ENCODE peak calls at places on chromosomes 3 and 15, in six cellular contexts. J, Q, F, I, U and X are unnamed samples.
A peak's percentile ranks its signal among the peaks of the same experiment; 100 is the strongest.

GRCh38 chr3:71160800-71161546 is 422.6 kb downstream of the FOXP1 start:
- DNase-seq in F (no peak), J (no peak), I (no peak), U (no peak), Q (no peak), X (no peak)

GRCh38 chr15:98667521-98668179 is 19.3 kb downstream of the IGF1R start:
- DNase-seq in F (no peak), U (no peak), J (no peak), I (peak; percentile 55), Q (no peak), X (no peak)

GRCh38 chr15:65856821-65857455 is 12.4 kb upstream of the RAB11A start:
- DNase-seq in Q (peak; percentile 64), U (peak; percentile 81), F (peak; percentile 90), I (peak; percentile 83), J (peak; percentile 80), X (peak; percentile 83)

GRCh38 chr15:34726407-34727100 is 28.2 kb downstream of the GJD2 start:
- DNase-seq in I (no peak), J (no peak), Q (no peak), U (no peak), F (no peak), X (no peak)

GRCh38 chr15:100740105-100740504 is 137.7 kb downstream of the ASB7 start:
- DNase-seq in U (no peak), J (no peak), F (no peak), I (no peak), Q (no peak), X (no peak)

GRCh38 chr15:38878946-38879345 is 314.3 kb upstream of the RASGRP1 start:
- DNase-seq in Q (no peak), I (no peak), U (no peak), J (no peak), F (no peak), X (no peak)

GRCh38 chr3:170809021-170809974 is 60.7 kb downstream of the RPL22L1 start:
- DNase-seq in I (no peak), U (peak; percentile 21), F (no peak), Q (peak; percentile 30), J (no peak), X (no peak)

GRCh38 chr3:123740391-123740822 is 143.7 kb downstream of the MYLK start:
- DNase-seq in Q (no peak), I (no peak), J (no peak), F (no peak), U (no peak), X (no peak)

GRCh38 chr15:34039506-34040123 is 611 bp upstream of the AVEN start:
- DNase-seq in J (no peak), U (no peak), F (no peak), Q (no peak), I (no peak), X (no peak)

GRCh38 chr3:139574026-139574947 is 34.7 kb upstream of the RBP1 start:
- DNase-seq in I (no peak), Q (no peak), U (no peak), F (no peak), J (no peak), X (peak; percentile 38)

GRCh38 chr3:14389133-14390115 is 13.0 kb upstream of the SLC6A6 start:
- DNase-seq in I (no peak), U (no peak), J (no peak), Q (no peak), F (no peak), X (no peak)

GRCh38 chr15:77017091-77017660 is 22.2 kb downstream of the PSTPIP1 start:
- DNase-seq in F (peak; percentile 66), U (no peak), Q (no peak), I (no peak), J (no peak), X (no peak)

GRCh38 chr3:111952086-111952485 is 26.7 kb upstream of the ABHD10 start:
- DNase-seq in Q (no peak), U (no peak), J (no peak), I (no peak), F (no peak), X (no peak)

GRCh38 chr3:111952866-111953450 is 25.9 kb upstream of the ABHD10 start:
- DNase-seq in J (no peak), Q (no peak), F (no peak), U (no peak), I (no peak), X (no peak)

GRCh38 chr3:111955876-111956275 is 22.9 kb upstream of the ABHD10 start:
- DNase-seq in U (no peak), J (no peak), Q (no peak), F (no peak), I (no peak), X (no peak)

GRCh38 chr3:111956449-111956848 is 22.4 kb upstream of the ABHD10 start:
- DNase-seq in F (no peak), J (no peak), Q (no peak), I (no peak), U (no peak), X (no peak)

DNA sequence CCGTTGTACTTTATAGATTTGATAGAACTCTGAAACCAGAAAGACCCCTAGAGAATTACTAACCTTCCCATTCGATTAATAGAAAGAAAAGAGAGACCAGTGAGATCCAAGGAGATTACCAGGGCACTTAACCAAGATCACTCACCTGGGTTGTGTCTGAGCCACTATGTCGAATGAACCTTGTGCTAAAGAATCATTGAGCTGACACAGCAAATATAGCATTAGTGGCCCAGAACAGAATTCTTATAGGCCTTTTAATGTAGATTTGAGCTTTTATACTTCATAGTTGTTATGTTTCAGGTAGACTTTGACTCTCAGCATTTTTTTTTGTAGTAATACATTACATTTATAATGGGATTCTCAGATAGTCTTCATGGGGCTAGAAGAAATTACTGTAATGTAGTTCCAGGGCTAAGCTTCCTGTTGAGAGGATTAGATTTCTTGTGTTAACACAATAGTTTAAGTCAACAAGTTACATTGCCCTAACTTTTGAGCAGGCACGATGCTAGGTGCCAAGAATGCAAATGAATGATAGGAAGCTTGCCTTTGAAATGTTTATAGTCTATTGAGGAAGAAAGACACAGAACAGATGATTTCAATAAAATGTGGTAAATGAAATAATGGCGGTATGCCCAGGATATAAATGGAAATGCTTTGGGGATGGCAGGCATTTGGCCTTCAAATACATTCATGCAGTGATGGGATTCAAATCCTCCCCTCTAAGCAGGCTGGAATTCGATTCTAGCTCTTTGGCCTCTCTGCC is 24.4 kb upstream of the ABHD10 start:
- DNase-seq in J (no peak), U (no peak), F (no peak), Q (no peak), I (no peak), X (no peak)
- TF ChIP-seq POLR2AphosphoS5 in J (no peak), U (no peak), F (no peak), Q (no peak), I (no peak), X (no peak)

GRCh38 chr3:131026321-131027151 is at the start of the genes ASTE1 and NEK11:
- DNase-seq in Q (peak; percentile 70), I (no peak), U (peak; percentile 93), J (peak; percentile 93), F (peak; percentile 98), X (peak; percentile 90)
- TF ChIP-seq POLR2A in Q (peak; percentile 78), I (peak; percentile 90), U (peak; percentile 84), J (no peak), F (no peak), X (no peak)

DNA sequence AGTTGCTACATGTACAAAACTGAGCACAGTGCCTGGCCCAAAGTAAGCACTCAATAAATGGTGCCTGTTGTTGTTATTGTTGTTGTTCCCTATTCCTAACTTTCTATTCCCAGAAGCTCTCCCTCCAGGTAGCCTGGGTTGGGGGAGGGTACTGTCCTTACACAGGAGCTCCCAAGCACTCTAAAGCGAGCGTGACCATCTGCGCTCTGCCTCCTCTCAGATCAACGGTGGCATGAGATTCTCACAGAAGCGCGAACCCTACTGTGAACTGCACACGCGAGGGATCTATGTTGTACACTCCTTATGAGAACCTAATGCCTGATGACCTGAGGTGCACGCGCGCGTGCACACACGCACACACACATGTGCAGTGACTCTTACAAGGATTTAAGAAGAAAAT is 33.9 kb downstream of the ANXA2 start:
- DNase-seq in Q (no peak), J (no peak), I (no peak), F (no peak), U (no peak), X (no peak)
- TF ChIP-seq POLR2AphosphoS5 in Q (no peak), J (no peak), I (no peak), F (no peak), U (no peak), X (no peak)

GRCh38 chr3:150230037-150230436 is 178.1 kb upstream of the TSC22D2 start:
- DNase-seq in U (no peak), I (no peak), F (no peak), J (no peak), Q (no peak), X (no peak)

GRCh38 chr3:150235799-150236198 is 172.3 kb upstream of the TSC22D2 start:
- DNase-seq in Q (no peak), I (no peak), U (no peak), J (no peak), F (no peak), X (no peak)

GRCh38 chr3:150236683-150237082 is 171.4 kb upstream of the TSC22D2 start:
- DNase-seq in F (no peak), U (no peak), I (no peak), Q (no peak), J (no peak), X (no peak)

GRCh38 chr3:150237490-150237889 is 170.6 kb upstream of the TSC22D2 start:
- DNase-seq in F (no peak), Q (no peak), U (no peak), I (no peak), J (peak; percentile 72), X (no peak)

DNA sequence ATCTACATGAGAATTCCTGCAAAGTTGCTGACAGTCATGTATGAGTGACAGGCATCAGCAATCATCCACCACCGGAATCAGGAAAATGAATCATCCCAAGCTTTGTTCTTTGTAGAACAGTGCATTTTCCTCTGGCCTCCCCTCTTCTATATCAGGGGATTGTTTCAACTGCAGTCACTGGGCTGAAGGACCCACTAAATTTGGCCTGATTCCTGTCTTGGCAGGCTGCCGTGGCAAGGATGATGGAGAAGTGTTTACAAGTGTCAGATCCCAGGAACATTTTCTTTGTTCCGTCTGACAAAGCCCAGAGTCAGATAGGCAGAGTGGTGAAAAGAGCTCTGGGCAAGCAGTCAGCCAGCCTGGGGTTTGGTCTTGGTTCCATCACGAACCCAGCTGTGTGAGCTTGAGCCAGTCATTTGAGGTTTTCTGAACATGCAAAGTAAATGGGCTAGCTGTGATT is 175.1 kb upstream of the TSC22D2 start:
- DNase-seq in F (no peak), J (no peak), Q (no peak), U (no peak), I (no peak), X (peak; percentile 53)
- TF ChIP-seq POLR2A in F (no peak), J (no peak), Q (no peak), U (no peak), I (no peak), X (no peak)

GRCh38 chr15:68783226-68784054 is 37.3 kb downstream of the ANP32A start:
- DNase-seq in U (peak; percentile 72), Q (peak; percentile 19), J (peak; percentile 63), I (peak; percentile 82), F (peak; percentile 89), X (peak; percentile 77)

GRCh38 chr15:68781209-68781608 is 39.5 kb downstream of the ANP32A start:
- DNase-seq in F (no peak), J (no peak), Q (no peak), I (no peak), U (no peak), X (no peak)

GRCh38 chr15:68784206-68784605 is 36.5 kb downstream of the ANP32A start:
- DNase-seq in Q (no peak), F (no peak), I (no peak), U (no peak), J (no peak), X (no peak)

GRCh38 chr15:68781766-68782588 is 38.7 kb downstream of the ANP32A start:
- DNase-seq in I (no peak), F (peak; percentile 92), Q (no peak), U (no peak), J (no peak), X (no peak)

GRCh38 chr15:68782589-68783161 is 38.0 kb downstream of the ANP32A start:
- DNase-seq in F (no peak), J (no peak), U (no peak), Q (no peak), I (no peak), X (no peak)
- TF ChIP-seq POLR2AphosphoS5 in F (no peak), J (no peak), U (no peak), Q (no peak), I (no peak), X (no peak)